ENCODE peak calls at places on chromosomes 6 and 20, in six cellular contexts. X, I, Z, A, J and O are unnamed samples. For H3K9me2, the result is how much of the 10 kb centered on the place peaks cover.

GRCh38 chr20:878511-879307 is 37.4 kb downstream of the ANGPT4 start:
- DNase-seq in I (peak), A (no peak), Z (peak), X (peak), J (no peak), O (peak)

GRCh38 chr6:44855562-44856494 is 468.3 kb downstream of the CDC5L start:
- DNase-seq in J (no peak), Z (no peak), I (peak), A (no peak), X (no peak), O (no peak)

GRCh38 chr6:157789297-157789696 is 33.7 kb upstream of the SNX9 start:
- DNase-seq in A (no peak), Z (no peak), J (no peak), X (no peak), I (no peak), O (no peak)

GRCh38 chr20:57526067-57526884 is 1.3 kb upstream of the CTCFL start:
- DNase-seq in X (no peak), Z (no peak), A (peak), J (peak), I (no peak), O (peak)

GRCh38 chr6:139156571-139156970 is 21.7 kb downstream of the HECA start:
- DNase-seq in Z (no peak), X (no peak), A (no peak), J (no peak), I (peak), O (no peak)

GRCh38 chr6:11040134-11040533 is 4.0 kb downstream of the ELOVL2 start:
- DNase-seq in X (no peak), Z (no peak), J (no peak), I (no peak), A (no peak), O (no peak)

GRCh38 chr6:33610779-33611421 is 10.2 kb upstream of the ITPR3 start:
- DNase-seq in I (no peak), Z (no peak), J (no peak), A (peak), X (no peak), O (no peak)

GRCh38 chr6:149840345-149841075 is 23.6 kb downstream of the LRP11 start:
- DNase-seq in Z (peak), X (peak), J (peak), I (peak), A (peak), O (peak)

GRCh38 chr6:81906709-81907204 is 154.3 kb upstream of the TENT5A start:
- DNase-seq in J (no peak), X (no peak), I (no peak), Z (peak), A (no peak), O (no peak)

GRCh38 chr20:16004108-16004854 is 569.0 kb downstream of the KIF16B start:
- DNase-seq in J (no peak), Z (no peak), X (no peak), A (no peak), I (no peak), O (peak)

GRCh38 chr20:17663040-17663399 is 19.0 kb downstream of the RRBP1 start:
- DNase-seq in Z (no peak), I (no peak), A (no peak), J (no peak), X (no peak), O (no peak)

GRCh38 chr6:21846541-21847451 is 253.2 kb downstream of the SOX4 start:
- DNase-seq in X (peak), J (no peak), A (peak), I (no peak), Z (no peak), O (no peak)

GRCh38 chr6:21842875-21843274 is 249.3 kb downstream of the SOX4 start:
- DNase-seq in I (no peak), Z (no peak), J (no peak), A (no peak), X (no peak), O (no peak)

GRCh38 chr6:21847712-21848111 is 254.2 kb downstream of the SOX4 start:
- DNase-seq in X (no peak), I (no peak), A (no peak), J (no peak), Z (no peak), O (no peak)

GRCh38 chr6:21840428-21840827 is 246.9 kb downstream of the SOX4 start:
- DNase-seq in J (no peak), X (peak), Z (no peak), A (no peak), I (no peak), O (no peak)

DNA sequence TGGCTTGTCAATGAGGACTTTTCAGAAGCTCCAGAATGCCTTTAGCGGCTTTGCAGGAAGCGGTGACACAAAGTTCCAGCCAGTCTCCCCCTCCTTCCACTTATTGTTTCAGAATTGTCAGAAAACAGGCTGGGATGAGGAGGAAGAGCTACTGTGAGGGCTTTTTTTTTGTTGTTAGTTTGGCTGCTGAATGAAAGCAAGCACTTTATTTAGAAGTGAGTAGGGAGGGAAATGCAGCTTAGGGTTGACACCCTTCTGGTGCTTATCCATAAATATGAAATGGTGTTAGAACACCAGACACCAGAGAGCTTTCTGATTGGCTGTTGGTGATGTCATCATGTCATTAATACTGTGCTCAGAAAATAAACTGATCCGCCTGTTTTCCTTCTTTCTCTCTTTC is 251.5 kb downstream of the SOX4 start:
- DNase-seq in I (no peak), X (no peak), Z (no peak), J (no peak), A (peak), O (no peak)
- H3K4me3 ChIP-seq in I (no peak), X (no peak), Z (no peak), J (no peak), A (no peak), O (no peak)

DNA sequence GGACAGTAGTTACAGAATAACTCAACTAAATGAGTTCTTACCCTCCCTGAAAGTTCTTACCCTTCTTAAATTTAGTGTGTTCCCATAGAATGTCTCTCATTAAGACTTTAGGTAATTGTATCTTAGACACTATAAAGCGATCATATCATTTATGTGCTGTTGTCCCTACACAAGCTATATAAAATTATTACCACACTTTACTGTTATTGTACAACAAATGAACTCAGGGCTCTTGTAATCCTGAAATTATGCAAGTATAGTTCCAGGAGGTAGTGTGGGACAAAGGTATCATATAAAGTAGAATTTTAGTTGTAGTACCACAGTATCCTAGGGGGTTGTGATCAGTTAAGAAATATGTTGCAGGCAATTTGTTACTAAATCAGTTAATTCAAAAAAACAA is 167.4 kb upstream of the CARMIL1 start:
- DNase-seq in Z (no peak), A (no peak), X (no peak), I (no peak), J (no peak), O (no peak)
- H3K9me2 ChIP-seq in Z (under half), A (under half), X (under half), I (under half), J (under half), O (under half)

GRCh38 chr6:7697820-7698623 is 27.9 kb upstream of the BMP6 start:
- DNase-seq in J (no peak), A (no peak), Z (no peak), X (peak), I (peak), O (no peak)
- H3K9ac ChIP-seq in J (no peak), A (peak), Z (no peak), X (peak), I (peak), O (no peak)

GRCh38 chr20:58839474-58839874 is 11.2 kb downstream of the GNAS-AS1 start:
- DNase-seq in I (peak), A (peak), X (peak), J (peak), Z (no peak), O (peak)

GRCh38 chr20:58838174-58838573 is 12.5 kb downstream of the GNAS-AS1 start:
- DNase-seq in A (no peak), Z (no peak), I (no peak), J (no peak), X (no peak), O (no peak)

GRCh38 chr20:58841539-58842264 is 9.0 kb downstream of the GNAS-AS1 start:
- DNase-seq in J (no peak), X (no peak), A (no peak), I (no peak), Z (no peak), O (no peak)

GRCh38 chr20:58840816-58841538 is 9.7 kb downstream of the GNAS-AS1 start:
- DNase-seq in Z (no peak), I (no peak), X (no peak), J (no peak), A (no peak), O (no peak)

DNA sequence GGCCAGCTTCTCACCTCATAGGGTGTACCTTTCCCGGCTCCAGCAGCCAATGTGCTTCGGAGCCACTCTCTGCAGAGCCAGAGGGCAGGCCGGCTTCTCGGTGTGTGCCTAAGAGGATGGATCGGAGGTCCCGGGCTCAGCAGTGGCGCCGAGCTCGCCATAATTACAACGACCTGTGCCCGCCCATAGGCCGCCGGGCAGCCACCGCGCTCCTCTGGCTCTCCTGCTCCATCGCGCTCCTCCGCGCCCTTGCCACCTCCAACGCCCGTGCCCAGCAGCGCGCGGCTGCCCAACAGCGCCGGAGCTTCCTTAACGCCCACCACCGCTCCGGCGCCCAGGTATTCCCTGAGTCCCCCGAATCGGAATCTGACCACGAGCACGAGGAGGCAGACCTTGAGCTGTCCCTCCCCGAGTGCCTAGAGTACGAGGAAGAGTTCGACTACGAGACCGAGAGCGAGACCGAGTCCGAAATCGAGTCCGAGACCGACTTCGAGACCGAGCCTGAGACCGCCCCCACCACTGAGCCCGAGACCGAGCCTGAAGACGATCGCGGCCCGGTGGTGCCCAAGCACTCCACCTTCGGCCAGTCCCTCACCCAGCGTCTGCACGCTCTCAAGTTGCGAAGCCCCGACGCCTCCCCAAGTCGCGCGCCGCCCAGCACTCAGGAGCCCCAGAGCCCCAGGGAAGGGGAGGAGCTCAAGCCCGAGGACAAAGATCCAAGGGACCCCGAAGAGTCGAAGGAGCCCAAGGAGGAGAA is 10.5 kb downstream of the GNAS-AS1 start:
- DNase-seq in I (no peak), J (no peak), Z (no peak), X (no peak), A (no peak), O (no peak)
- H3K4me3 ChIP-seq in I (peak), J (no peak), Z (no peak), X (peak), A (peak), O (no peak)